ENCODE peak calls at places on chromosomes 11 and 22, in nine cellular contexts. T is left ventricle myocardium inferior; K is uterus; V is CD8-positive, alpha-beta memory T cell; W is heart left ventricle; F is Karpas-422; R is ovary; D is IMR-90; G is right atrium auricular region. M is an unnamed sample.

GRCh38 chr11:112086422-112087191 is at the start of the genes SDHD and TIMM8B:
- DNase-seq in T (peak), K (peak), V (peak), W (peak), F (peak), R (peak), D (peak), G (peak), M (peak)

GRCh38 chr11:770642-771616 is 6.4 kb downstream of the GATD1 start:
- DNase-seq in T (no peak), K (no peak), V (no peak), W (no peak), F (no peak), R (no peak), D (no peak), G (no peak), M (no peak)

GRCh38 chr22:48267681-48268080 is 1505.2 kb downstream of the TBC1D22A start:
- DNase-seq in T (no peak), K (no peak), V (no peak), W (no peak), F (no peak), R (no peak), D (no peak), G (no peak), M (no peak)

GRCh38 chr22:32328306-32329201 is 29.1 kb upstream of the RFPL3 start:
- DNase-seq in T (no peak), K (no peak), V (no peak), W (no peak), F (no peak), R (no peak), D (no peak), G (peak), M (no peak)

GRCh38 chr11:60343094-60343704 is 16.1 kb downstream of the MS4A6E start:
- DNase-seq in T (no peak), K (no peak), V (no peak), W (no peak), F (peak), R (no peak), D (no peak), G (no peak), M (no peak)

GRCh38 chr11:2376751-2377451 is at the start of gene CD81:
- DNase-seq in T (no peak), K (peak), V (peak), W (no peak), F (peak), R (peak), D (peak), G (no peak), M (peak)

GRCh38 chr11:117094776-117095175 is 3.5 kb downstream of the SIK3 start:
- DNase-seq in T (no peak), K (no peak), V (no peak), W (peak), F (no peak), R (no peak), D (peak), G (no peak), M (no peak)

GRCh38 chr11:31940396-31941037 is 129.4 kb upstream of the PAX6 start:
- DNase-seq in T (peak), K (no peak), V (no peak), W (peak), F (no peak), R (no peak), D (peak), G (no peak), M (no peak)

GRCh38 chr11:120608760-120609211 is 97.2 kb downstream of the GRIK4 start:
- DNase-seq in T (peak), K (no peak), V (no peak), W (no peak), F (no peak), R (no peak), D (no peak), G (no peak), M (no peak)

GRCh38 chr11:45182902-45183301 is 36.5 kb downstream of the PRDM11 start:
- DNase-seq in T (no peak), K (peak), V (no peak), W (peak), F (peak), R (no peak), D (peak), G (no peak), M (no peak)

GRCh38 chr11:46808804-46809431 is 37.2 kb downstream of the CKAP5 start:
- DNase-seq in T (no peak), K (no peak), V (peak), W (no peak), F (peak), R (no peak), D (peak), G (no peak), M (no peak)

GRCh38 chr11:20113147-20113435 is 47.2 kb downstream of the DBX1 start:
- DNase-seq in T (no peak), K (no peak), V (no peak), W (no peak), F (no peak), R (no peak), D (no peak), G (no peak), M (no peak)

GRCh38 chr11:64801591-64802369 is 1.2 kb downstream of the MAP4K2 start:
- DNase-seq in T (no peak), K (no peak), V (no peak), W (no peak), F (peak), R (no peak), D (no peak), G (no peak), M (no peak)

GRCh38 chr11:102279641-102280170 is 37.6 kb upstream of the BIRC3 start:
- DNase-seq in T (no peak), K (peak), V (no peak), W (no peak), F (no peak), R (no peak), D (peak), G (no peak), M (no peak)

GRCh38 chr22:31192513-31192912 is 19.6 kb upstream of the LIMK2 start:
- DNase-seq in T (no peak), K (no peak), V (no peak), W (no peak), F (peak), R (no peak), D (peak), G (no peak), M (no peak)

GRCh38 chr11:35402751-35403454 is 16.5 kb downstream of the SLC1A2 start:
- DNase-seq in T (no peak), K (no peak), V (no peak), W (no peak), F (no peak), R (no peak), D (no peak), G (no peak), M (no peak)

GRCh38 chr11:30326114-30326783 is 3.3 kb downstream of the ARL14EP start:
- DNase-seq in T (no peak), K (no peak), V (no peak), W (no peak), F (no peak), R (no peak), D (peak), G (no peak), M (no peak)

GRCh38 chr22:22109693-22110466 is 127.3 kb upstream of the TOP3B start:
- DNase-seq in T (no peak), K (no peak), V (no peak), W (no peak), F (peak), R (no peak), D (no peak), G (no peak), M (no peak)

GRCh38 chr11:124758355-124759267 is 3.5 kb downstream of the ESAM start:
- DNase-seq in T (peak), K (no peak), V (peak), W (peak), F (peak), R (peak), D (peak), G (no peak), M (peak)

GRCh38 chr11:116172156-116172555 is 600.6 kb downstream of the BUD13 start:
- DNase-seq in T (no peak), K (no peak), V (no peak), W (no peak), F (no peak), R (no peak), D (no peak), G (peak), M (no peak)

GRCh38 chr11:77454867-77455655 is 18.8 kb downstream of the PAK1 start:
- DNase-seq in T (no peak), K (no peak), V (no peak), W (no peak), F (no peak), R (no peak), D (no peak), G (no peak), M (no peak)
- H3K27ac ChIP-seq in T (no peak), K (peak), V (no peak), W (no peak), F (no peak), R (no peak), D (no peak), G (no peak), M (no peak)

GRCh38 chr11:129408865-129409444 is 33.3 kb downstream of the BARX2 start:
- DNase-seq in T (no peak), K (no peak), V (no peak), W (no peak), F (no peak), R (no peak), D (no peak), G (no peak), M (no peak)
- H3K4me3 ChIP-seq in T (no peak), K (no peak), V (no peak), W (no peak), F (no peak), R (no peak), D (no peak), G (no peak), M (no peak)

DNA sequence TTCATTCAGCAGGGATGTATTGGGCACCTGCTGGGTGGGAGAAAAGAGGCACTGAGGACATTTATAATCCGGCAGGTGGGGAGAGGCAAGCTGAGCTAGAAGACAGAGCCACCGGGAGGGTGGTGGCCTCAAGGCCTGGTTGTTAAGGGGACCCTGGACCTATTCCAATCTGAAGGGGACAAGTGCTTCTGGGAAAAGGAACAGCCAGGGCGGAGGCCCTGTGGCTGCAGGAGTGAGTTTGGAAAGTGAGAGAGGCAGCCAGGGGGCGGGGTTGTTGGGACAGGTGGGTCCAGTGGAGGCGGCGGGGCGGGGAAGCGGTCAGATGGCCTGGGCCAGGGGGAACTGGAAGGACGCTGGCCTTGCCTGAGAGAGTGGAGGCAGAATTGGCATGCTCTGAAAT is 29.1 kb downstream of the ANO1 start:
- DNase-seq in T (no peak), K (no peak), V (no peak), W (no peak), F (no peak), R (no peak), D (no peak), G (no peak), M (no peak)
- H3K27ac ChIP-seq in T (no peak), K (peak), V (no peak), W (no peak), F (no peak), R (no peak), D (no peak), G (no peak), M (no peak)

DNA sequence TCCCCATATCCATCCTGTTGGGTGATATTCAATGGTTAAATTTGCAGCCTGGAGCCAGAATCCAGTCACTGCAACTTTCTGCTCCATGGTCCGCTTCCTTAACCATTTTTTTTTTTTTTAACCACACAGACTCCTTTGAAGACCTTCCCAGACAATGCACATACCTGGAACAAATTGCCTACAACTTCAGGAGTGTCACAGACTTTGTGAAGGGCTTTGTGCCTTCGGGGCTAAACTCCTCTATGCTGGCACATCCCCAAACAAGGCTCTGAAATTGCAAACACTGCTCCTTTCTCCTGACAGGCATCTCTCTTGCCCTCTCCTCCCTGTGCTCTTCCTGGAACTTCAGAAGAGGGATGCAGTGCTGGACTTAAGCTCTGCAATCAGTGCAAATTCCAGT is 40.6 kb downstream of the TENM4 start:
- DNase-seq in T (no peak), K (no peak), V (no peak), W (no peak), F (no peak), R (no peak), D (no peak), G (no peak), M (no peak)
- H3K4me3 ChIP-seq in T (no peak), K (no peak), V (no peak), W (no peak), F (no peak), R (no peak), D (no peak), G (no peak), M (no peak)

GRCh38 chr11:61996933-61997332 is 29.5 kb upstream of the FTH1 start:
- DNase-seq in T (no peak), K (no peak), V (no peak), W (no peak), F (no peak), R (no peak), D (no peak), G (no peak), M (no peak)
- H3K27ac ChIP-seq in T (no peak), K (no peak), V (no peak), W (no peak), F (no peak), R (no peak), D (no peak), G (no peak), M (no peak)

GRCh38 chr22:26667140-26667539 is 9.8 kb downstream of the MIAT start:
- DNase-seq in T (no peak), K (no peak), V (no peak), W (no peak), F (no peak), R (no peak), D (no peak), G (no peak), M (no peak)

GRCh38 chr22:26662160-26662559 is 4.8 kb downstream of the MIAT start:
- DNase-seq in T (no peak), K (no peak), V (no peak), W (no peak), F (no peak), R (no peak), D (no peak), G (no peak), M (no peak)

GRCh38 chr22:26660961-26661578 is 3.7 kb downstream of the MIAT start:
- DNase-seq in T (no peak), K (no peak), V (no peak), W (no peak), F (no peak), R (no peak), D (no peak), G (no peak), M (no peak)

GRCh38 chr22:26666035-26666338 is 8.6 kb downstream of the MIAT start:
- DNase-seq in T (no peak), K (no peak), V (no peak), W (no peak), F (no peak), R (no peak), D (peak), G (no peak), M (no peak)

DNA sequence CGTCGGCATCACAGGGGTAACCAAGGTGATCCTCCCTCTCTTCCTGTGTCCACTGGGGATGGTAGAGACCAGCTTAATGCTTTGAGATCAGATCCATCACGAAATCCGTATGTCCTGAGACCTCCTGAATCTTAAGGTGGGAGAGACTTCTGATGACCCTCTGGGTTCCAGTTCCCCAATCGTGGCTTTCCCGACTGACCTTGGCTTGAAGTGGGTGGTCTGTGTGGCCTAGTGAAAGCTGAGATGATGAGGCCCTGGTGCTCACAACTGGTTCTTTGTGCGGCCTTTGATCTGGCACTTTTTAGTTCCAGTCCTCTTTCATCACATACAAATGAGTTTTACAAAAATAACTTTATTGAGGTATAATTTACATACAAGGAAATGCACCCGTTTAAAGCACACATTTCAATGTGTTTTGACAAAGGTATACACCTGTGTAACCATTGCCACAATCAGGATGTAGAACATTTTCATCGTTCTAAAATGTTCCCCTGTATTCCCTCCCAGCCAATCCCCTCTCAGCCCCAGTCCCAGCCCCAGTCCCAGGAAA is 6.1 kb downstream of the MIAT start:
- DNase-seq in T (no peak), K (no peak), V (no peak), W (no peak), F (peak), R (no peak), D (no peak), G (no peak), M (no peak)
- H3K4me3 ChIP-seq in T (no peak), K (no peak), V (no peak), W (no peak), F (peak), R (no peak), D (no peak), G (no peak), M (no peak)

GRCh38 chr22:39910875-39911601 is 10.2 kb downstream of the GRAP2 start:
- DNase-seq in T (no peak), K (no peak), V (no peak), W (no peak), F (no peak), R (no peak), D (no peak), G (no peak), M (no peak)
- H3K27ac ChIP-seq in T (no peak), K (no peak), V (peak), W (no peak), F (no peak), R (no peak), D (no peak), G (no peak), M (no peak)

M was measured in SJSA1.